ENCODE peak calls at places on chromosomes 4 and X, in seven cellular contexts. P is colonic mucosa; Y is germinal center; G is iris pigment epithelial cell; L is fibroblast of the conjunctiva; N is stimulated activated naive CD8-positive, alpha-beta T cell treated with anti-CD3 and anti-CD28 coated beads, Interleukin-15, Interleukin-2, amounts not matched to agents 100 U/mL and 50 U/mL, for 24 hours; K is midbrain. W is an unnamed sample.

GRCh38 chr4:69089388-69089787 is 6.9 kb upstream of the UGT2B7 start:
- DNase-seq in G (no peak), P (no peak), Y (no peak), K (no peak), N (no peak), L (no peak), W (no peak)

GRCh38 chrX:2820131-2820771 is 8.5 kb upstream of the GYG2 start:
- DNase-seq in G (no peak), N (no peak), P (peak), K (no peak), Y (no peak), L (no peak), W (no peak)

GRCh38 chr4:8182294-8182693 is 16.8 kb upstream of the SH3TC1 start:
- DNase-seq in L (no peak), N (no peak), P (no peak), G (no peak), Y (no peak), K (no peak), W (no peak)

GRCh38 chr4:150501983-150502382 is 80.0 kb upstream of the MAB21L2 start:
- DNase-seq in K (no peak), L (no peak), N (no peak), Y (no peak), P (no peak), G (peak), W (no peak)

GRCh38 chr4:81605278-81605677 is 133.6 kb upstream of the RASGEF1B start:
- DNase-seq in L (no peak), K (no peak), N (no peak), G (no peak), P (no peak), Y (peak), W (no peak)

GRCh38 chr4:187613089-187613839 is 382.3 kb upstream of the ZFP42 start:
- DNase-seq in P (no peak), L (no peak), Y (no peak), K (no peak), G (no peak), N (no peak), W (no peak)

GRCh38 chr4:94577136-94577535 is 125.4 kb downstream of the PDLIM5 start:
- DNase-seq in N (no peak), G (peak), P (no peak), K (peak), L (peak), Y (no peak), W (peak)

GRCh38 chrX:135354288-135354687 is 45.0 kb downstream of the ETDC start:
- DNase-seq in K (no peak), N (no peak), P (no peak), Y (no peak), G (no peak), L (no peak), W (no peak)

GRCh38 chr4:3346146-3346545 is 53.3 kb downstream of the RGS12 start:
- DNase-seq in L (peak), K (peak), Y (peak), P (peak), G (peak), N (peak), W (no peak)

GRCh38 chr4:86152454-86152853 is 207.4 kb downstream of the MAPK10 start:
- DNase-seq in N (no peak), K (no peak), G (no peak), Y (no peak), P (no peak), L (no peak), W (no peak)

GRCh38 chr4:87058272-87059073 is 123.7 kb downstream of the AFF1 start:
- DNase-seq in P (no peak), G (no peak), Y (no peak), L (no peak), K (peak), N (peak), W (peak)

GRCh38 chrX:41023098-41023497 is 62.1 kb upstream of the USP9X start:
- DNase-seq in K (no peak), Y (no peak), N (no peak), G (no peak), L (no peak), P (no peak), W (no peak)

GRCh38 chrX:44765556-44765955 is 78.3 kb upstream of the DUSP21 start:
- DNase-seq in K (no peak), Y (no peak), L (no peak), G (peak), N (no peak), P (no peak), W (no peak)

GRCh38 chr4:74661427-74662171 is 132.7 kb downstream of the BTC start:
- DNase-seq in G (peak), Y (no peak), P (no peak), L (no peak), K (no peak), N (no peak), W (no peak)

GRCh38 chr4:121150486-121150885 is 13.6 kb downstream of the TNIP3 start:
- DNase-seq in P (no peak), L (no peak), Y (no peak), N (no peak), G (no peak), K (no peak), W (no peak)

GRCh38 chr4:137519406-137519805 is 12.9 kb downstream of the PCDH18 start:
- DNase-seq in Y (no peak), P (no peak), K (no peak), N (no peak), G (peak), L (peak), W (no peak)

GRCh38 chr4:108337923-108338322 is 169.2 kb upstream of the LEF1 start:
- DNase-seq in L (no peak), K (no peak), G (peak), Y (no peak), P (no peak), N (no peak), W (no peak)

GRCh38 chr4:183352546-183352945 is 30.3 kb upstream of the CLDN24 start:
- DNase-seq in Y (no peak), K (no peak), N (no peak), P (no peak), G (no peak), L (no peak), W (no peak)

GRCh38 chrX:17788956-17789562 is 51.8 kb downstream of the SCML1 start:
- DNase-seq in P (no peak), K (no peak), G (no peak), Y (no peak), N (no peak), L (no peak), W (no peak)

GRCh38 chr4:157421365-157421764 is 200.8 kb downstream of the GRIA2 start:
- DNase-seq in G (no peak), Y (no peak), K (no peak), L (no peak), N (no peak), P (no peak), W (no peak)

GRCh38 chr4:168388890-168389289 is 70.3 kb upstream of the DDX60 start:
- DNase-seq in L (no peak), K (no peak), Y (no peak), G (peak), N (no peak), P (no peak), W (no peak)